ENCODE peak calls at places on chromosomes 4 and X, in seven cellular contexts. X is fibroblast of the aortic adventitia, R is LNCaP clone FGC, K is H9, F is GM23338, P is fibroblast of mammary gland, H is psoas muscle. Y is an unnamed sample.

GRCh38 chr4:2250003-2250763 is 8.3 kb upstream of the HAUS3 start:
- DNase-seq in R (no peak), K (no peak), X (no peak), H (peak), F (no peak), P (no peak), Y (no peak)

GRCh38 chrX:104913348-104913747 is 307.1 kb downstream of the TEX13A start:
- DNase-seq in P (peak), K (no peak), F (peak), H (no peak), R (no peak), X (no peak), Y (peak)

GRCh38 chrX:1593286-1594271 is 2.2 kb downstream of the AKAP17A start:
- DNase-seq in K (no peak), F (no peak), X (no peak), R (no peak), H (no peak), P (no peak), Y (no peak)

GRCh38 chrX:154401918-154402621 is 3.9 kb downstream of the RPL10 start:
- DNase-seq in H (no peak), F (no peak), X (peak), P (no peak), K (no peak), R (no peak), Y (no peak)

GRCh38 chr4:87545052-87545451 is 15.9 kb upstream of the SPARCL1 start:
- DNase-seq in K (no peak), H (no peak), X (no peak), P (no peak), F (peak), R (no peak), Y (no peak)

GRCh38 chr4:166657261-166657660 is 577.0 kb downstream of the SPOCK3 start:
- DNase-seq in H (no peak), P (no peak), K (no peak), R (no peak), X (peak), F (no peak), Y (peak)

GRCh38 chr4:16772366-16772850 is 126.0 kb downstream of the LDB2 start:
- DNase-seq in H (no peak), X (peak), F (no peak), R (no peak), K (no peak), P (peak), Y (peak)

GRCh38 chr4:121714548-121714947 is 17.8 kb upstream of the ANXA5 start:
- DNase-seq in H (no peak), P (no peak), R (no peak), X (peak), F (no peak), K (no peak), Y (no peak)

GRCh38 chr4:75895744-75896314 is 6.4 kb downstream of the PPEF2 start:
- DNase-seq in R (no peak), P (peak), K (peak), F (peak), X (peak), H (no peak), Y (peak)

GRCh38 chr4:2649604-2650114 is 106.5 kb downstream of the TNIP2 start:
- DNase-seq in X (no peak), F (no peak), P (no peak), K (no peak), R (no peak), H (no peak), Y (no peak)

GRCh38 chrX:15373986-15374385 is 10.2 kb downstream of the VEGFD start:
- DNase-seq in K (no peak), F (no peak), R (no peak), H (no peak), P (peak), X (no peak), Y (no peak)

GRCh38 chr4:16779028-16779675 is 119.3 kb downstream of the LDB2 start:
- DNase-seq in R (no peak), X (peak), F (no peak), K (no peak), P (peak), H (no peak), Y (peak)

GRCh38 chr4:102757681-102758080 is 3.1 kb downstream of the MANBA start:
- DNase-seq in R (no peak), P (no peak), X (no peak), F (no peak), H (no peak), K (no peak), Y (no peak)

GRCh38 chrX:154661200-154661599 is 7.8 kb upstream of the CTAG2 start:
- DNase-seq in P (no peak), F (no peak), K (no peak), R (no peak), H (no peak), X (no peak), Y (no peak)

GRCh38 chr4:169341490-169341889 is 70.7 kb upstream of the SH3RF1 start:
- DNase-seq in X (peak), R (no peak), K (no peak), P (peak), F (no peak), H (no peak), Y (peak)

GRCh38 chr4:184804621-184805020 is 21.1 kb downstream of the ACSL1 start:
- DNase-seq in P (no peak), H (no peak), R (no peak), F (no peak), K (no peak), X (no peak), Y (no peak)

GRCh38 chr4:101104264-101105052 is 242.9 kb downstream of the PPP3CA start:
- DNase-seq in F (no peak), X (no peak), H (no peak), R (no peak), K (no peak), P (no peak), Y (no peak)

GRCh38 chrX:106611682-106612402 is at the start of gene RADX:
- DNase-seq in F (peak), K (peak), H (peak), R (peak), X (peak), P (peak), Y (peak)

GRCh38 chr4:187474238-187474637 is 521.3 kb upstream of the ZFP42 start:
- DNase-seq in K (no peak), X (no peak), H (no peak), F (no peak), P (no peak), R (no peak), Y (no peak)

GRCh38 chr4:189912170-189912569 is 28.5 kb upstream of the FRG1 start:
- DNase-seq in K (no peak), F (peak), H (no peak), R (no peak), P (no peak), X (no peak), Y (no peak)
- TF ChIP-seq CTCF in K (peak), F (peak), H (no peak), R (peak), P (peak), X (peak), Y (peak)

DNA sequence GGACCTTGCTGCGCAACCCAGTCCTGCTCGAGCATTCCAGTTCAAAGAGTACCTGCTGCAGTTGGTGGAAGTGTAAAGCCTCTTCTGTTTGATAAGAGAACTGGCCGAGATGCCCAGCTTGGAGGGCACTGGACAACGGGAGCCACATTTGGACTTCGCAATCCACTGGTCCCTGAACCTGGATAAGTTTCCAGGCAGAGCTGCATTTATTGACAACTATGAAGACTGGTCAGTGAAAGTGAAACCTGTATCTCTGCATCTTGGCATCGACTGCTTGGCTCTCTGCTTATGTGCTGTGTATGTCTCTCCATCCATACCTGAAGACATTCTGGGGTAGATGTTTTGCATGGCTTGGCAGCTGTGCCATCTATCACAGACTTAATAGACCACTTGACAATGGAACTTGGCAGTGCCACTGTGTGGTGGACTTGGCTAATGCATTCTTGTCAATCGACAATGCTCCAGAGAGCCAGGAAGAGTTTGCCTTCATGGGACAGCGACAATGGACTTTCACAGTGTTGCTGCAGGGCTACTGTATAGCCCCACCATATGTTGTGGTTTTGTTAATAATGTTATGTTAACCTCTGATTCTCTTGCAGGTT is 43.5 kb upstream of the ZBTB33 start:
- DNase-seq in P (no peak), K (no peak), R (no peak), X (no peak), F (no peak), H (no peak), Y (no peak)
- TF ChIP-seq CTCF in P (no peak), K (no peak), R (no peak), X (no peak), F (no peak), H (no peak), Y (no peak)

DNA sequence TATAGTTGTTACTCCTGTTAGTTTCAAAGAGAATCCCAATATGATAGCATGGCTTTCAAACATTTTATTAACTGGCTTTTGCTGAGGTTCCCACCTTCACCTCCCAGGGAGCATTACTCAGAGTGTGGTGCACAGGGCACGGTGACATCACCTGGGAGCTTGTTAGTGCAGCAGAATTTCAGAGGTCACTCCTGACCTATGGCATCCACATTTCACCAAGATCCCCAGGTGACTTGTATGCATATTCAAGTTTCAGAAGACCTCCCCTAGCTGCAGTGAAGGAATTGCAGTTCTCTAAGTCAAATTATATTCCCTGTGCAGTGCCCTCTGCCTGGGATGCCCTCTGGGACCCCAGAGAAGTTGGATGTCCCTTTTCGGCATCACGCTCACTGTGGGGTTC is 29.7 kb upstream of the LNX1 start:
- DNase-seq in P (peak), R (no peak), F (peak), K (no peak), H (no peak), X (no peak), Y (no peak)
- TF ChIP-seq CTCF in P (peak), R (no peak), F (peak), K (peak), H (no peak), X (peak), Y (no peak)

GRCh38 chr4:55075823-55076418 is 49.5 kb downstream of the KDR start:
- DNase-seq in R (no peak), F (no peak), K (no peak), P (no peak), X (peak), H (no peak), Y (peak)

GRCh38 chr4:55074386-55074785 is 51.0 kb downstream of the KDR start:
- DNase-seq in X (peak), H (no peak), R (no peak), F (no peak), K (no peak), P (no peak), Y (peak)

GRCh38 chr4:55071951-55072350 is 53.4 kb downstream of the KDR start:
- DNase-seq in P (no peak), H (no peak), K (no peak), X (no peak), R (no peak), F (no peak), Y (no peak)

GRCh38 chr4:55077577-55077976 is 47.8 kb downstream of the KDR start:
- DNase-seq in H (no peak), R (no peak), F (no peak), P (no peak), X (no peak), K (no peak), Y (no peak)

DNA sequence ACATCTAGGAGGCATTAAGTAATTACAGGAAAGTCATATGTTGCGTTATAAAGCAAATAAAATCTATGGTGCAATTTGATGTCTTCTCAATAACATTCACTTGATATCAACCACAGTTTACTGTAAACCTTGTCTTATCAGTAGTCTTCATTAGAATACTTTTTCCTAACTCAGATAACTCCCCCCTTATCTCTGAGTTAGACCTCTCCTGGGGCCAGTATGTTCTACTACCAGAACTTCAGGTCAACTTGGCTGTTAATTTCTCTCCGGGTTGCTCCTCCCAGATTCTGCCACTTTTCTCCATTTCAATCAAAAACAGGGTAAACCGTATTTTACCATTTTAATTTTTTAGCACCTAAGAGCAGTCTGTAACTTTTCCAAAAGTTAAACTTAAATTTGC is 50.0 kb downstream of the KDR start:
- DNase-seq in P (no peak), F (no peak), R (no peak), K (no peak), X (no peak), H (no peak), Y (no peak)
- TF ChIP-seq CTCF in P (no peak), F (no peak), R (no peak), K (no peak), X (no peak), H (no peak), Y (no peak)

DNA sequence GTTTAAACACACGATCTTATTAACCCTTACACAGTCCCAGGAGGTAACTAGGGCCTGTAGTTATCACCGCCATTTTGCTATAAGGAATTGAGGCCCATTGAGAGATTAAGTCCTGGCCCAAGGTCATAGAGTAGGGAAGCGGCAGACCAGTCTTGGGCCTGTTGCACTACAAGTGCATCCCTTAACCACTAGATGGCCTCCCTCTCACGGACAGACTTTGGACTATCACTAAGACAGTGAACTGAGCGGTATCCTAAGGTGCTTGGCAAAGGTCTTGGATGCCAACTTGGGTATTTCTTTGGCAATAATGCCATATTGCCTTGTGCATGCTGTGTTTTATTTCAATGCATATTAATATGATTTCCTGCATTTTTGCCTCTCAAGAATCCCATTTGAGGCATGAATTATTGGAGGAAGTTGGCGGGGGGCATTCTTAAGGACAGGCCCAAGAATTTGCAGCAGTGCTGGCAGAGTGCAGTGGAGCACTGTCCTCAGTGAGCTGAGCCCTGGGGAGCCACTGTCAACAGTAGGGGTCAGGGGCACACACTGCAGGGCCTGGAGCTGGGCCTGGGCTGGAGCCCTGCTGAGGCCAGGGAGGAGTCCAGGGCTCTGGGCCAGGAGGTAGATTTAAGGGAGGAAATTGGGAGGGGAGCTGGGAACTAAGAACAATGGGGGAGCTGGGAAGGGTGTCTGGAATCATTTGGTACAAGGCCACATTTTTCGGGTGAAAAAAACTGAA is 147.4 kb downstream of the SMIM20 start:
- DNase-seq in R (peak), P (peak), H (no peak), F (peak), X (peak), K (peak), Y (peak)
- TF ChIP-seq CTCF in R (peak), P (peak), H (peak), F (peak), X (peak), K (peak), Y (peak)

GRCh38 chr4:48275247-48275646 is 5.6 kb upstream of the TEC start:
- DNase-seq in P (peak), H (no peak), F (peak), R (no peak), X (peak), K (no peak), Y (no peak)
- TF ChIP-seq CTCF in P (peak), H (peak), F (peak), R (peak), X (peak), K (peak), Y (peak)

GRCh38 chr4:67558493-67558892 is at the start of gene STAP1:
- DNase-seq in K (no peak), H (no peak), F (no peak), R (no peak), P (no peak), X (no peak), Y (no peak)
- TF ChIP-seq CTCF in K (no peak), H (no peak), F (no peak), R (no peak), P (no peak), X (no peak), Y (no peak)

DNA sequence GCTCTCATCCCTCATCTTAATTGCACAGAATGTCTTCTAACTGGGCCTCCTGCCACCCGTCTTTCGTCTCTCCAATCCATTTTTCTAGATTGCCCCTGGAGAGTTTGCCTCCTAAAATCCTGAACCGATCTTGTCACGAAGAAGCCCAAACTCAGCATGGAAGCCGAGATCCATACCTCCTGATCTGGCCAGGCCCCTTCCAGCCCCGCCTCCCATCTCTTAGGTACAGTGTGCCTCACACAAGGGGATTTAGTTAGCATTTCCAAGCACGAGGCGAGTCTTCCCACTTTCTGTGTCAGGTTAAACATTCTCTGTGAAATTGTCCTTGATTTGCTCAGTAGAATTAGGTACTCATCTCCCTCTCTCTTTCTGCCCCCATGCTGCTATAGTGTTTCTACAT is 80.0 kb upstream of the TENM3 start:
- DNase-seq in F (peak), H (no peak), X (no peak), K (no peak), P (no peak), R (no peak), Y (no peak)
- TF ChIP-seq CTCF in F (no peak), H (no peak), X (no peak), K (no peak), P (no peak), R (no peak), Y (no peak)

Y was measured in astrocyte of the spinal cord.